ENCODE peak calls at places on chromosomes 12 and 14, in ten cellular contexts. U is HCT116, S is A549, A is heart left ventricle, D is NB4, N is GM12892, R is breast epithelium, Q is esophagus squamous epithelium, G is ovary, J is uterus. B is an unnamed sample.

GRCh38 chr14:103393687-103394626 is 8.7 kb downstream of the MARK3 start:
- DNase-seq in U (no peak), S (peak; percentile 41), A (no peak), D (no peak), N (no peak), R (no peak), Q (no peak), G (no peak), J (no peak), B (peak; percentile 54)

GRCh38 chr14:56195727-56196126 is 77.5 kb downstream of the PELI2 start:
- DNase-seq in U (no peak), S (no peak), A (peak; percentile 28), D (peak; percentile 25), N (peak; percentile 14), R (no peak), Q (no peak), G (no peak), J (no peak), B (peak; percentile 14)

GRCh38 chr12:118608770-118609344 is 232.5 kb downstream of the SUDS3 start:
- DNase-seq in U (no peak), S (no peak), A (no peak), D (no peak), N (no peak), R (no peak), Q (no peak), G (no peak), J (no peak), B (no peak)

GRCh38 chr12:58888131-58888783 is 32.0 kb downstream of the LRIG3 start:
- DNase-seq in U (no peak), S (no peak), A (peak; percentile 17), D (no peak), N (no peak), R (no peak), Q (no peak), G (no peak), J (no peak), B (peak; percentile 96)

GRCh38 chr12:121568971-121569808 is 11.6 kb downstream of the KDM2B start:
- DNase-seq in U (no peak), S (no peak), A (peak; percentile 52), D (no peak), N (no peak), R (no peak), Q (no peak), G (peak; percentile 47), J (no peak), B (no peak)

GRCh38 chr12:122174155-122174845 is at the start of gene IL31:
- DNase-seq in U (no peak), S (no peak), A (no peak), D (no peak), N (no peak), R (no peak), Q (no peak), G (no peak), J (no peak), B (no peak)

GRCh38 chr12:5944053-5944452 is 1.0 kb downstream of the ANO2 start:
- DNase-seq in U (no peak), S (no peak), A (no peak), D (no peak), N (no peak), R (no peak), Q (no peak), G (no peak), J (no peak), B (no peak)

GRCh38 chr14:49461529-49462401 is 124.4 kb downstream of the RPS29 start:
- DNase-seq in U (peak; percentile 78), S (peak; percentile 18), A (peak; percentile 27), D (peak; percentile 79), N (no peak), R (no peak), Q (peak; percentile 2), G (no peak), J (peak; percentile 24), B (peak; percentile 28)

GRCh38 chr12:34406228-34406995 is 384.1 kb downstream of the ALG10 start:
- DNase-seq in U (no peak), S (no peak), A (peak; percentile 4), D (no peak), N (no peak), R (no peak), Q (no peak), G (peak; percentile 8), J (peak; percentile 8), B (no peak)

GRCh38 chr12:92943482-92944250 is 14.6 kb upstream of the EEA1 start:
- DNase-seq in U (no peak), S (no peak), A (no peak), D (peak; percentile 30), N (no peak), R (no peak), Q (no peak), G (no peak), J (no peak), B (no peak)

GRCh38 chr14:92591346-92591745 is 77.8 kb downstream of the RIN3 start:
- DNase-seq in U (no peak), S (no peak), A (no peak), D (peak; percentile 16), N (no peak), R (no peak), Q (no peak), G (no peak), J (no peak), B (no peak)

GRCh38 chr12:109387425-109388166 is 39.9 kb downstream of the MYO1H start:
- DNase-seq in U (peak; percentile 44), S (peak; percentile 43), A (no peak), D (peak; percentile 78), N (no peak), R (no peak), Q (no peak), G (no peak), J (no peak), B (no peak)

GRCh38 chr14:92637864-92638263 is 110.6 kb downstream of the LGMN start:
- DNase-seq in U (no peak), S (no peak), A (no peak), D (no peak), N (no peak), R (no peak), Q (no peak), G (no peak), J (no peak), B (no peak)

GRCh38 chr12:105256921-105257320 is 20.9 kb upstream of the APPL2 start:
- DNase-seq in U (no peak), S (no peak), A (no peak), D (no peak), N (no peak), R (no peak), Q (no peak), G (no peak), J (no peak), B (no peak)

GRCh38 chr12:130879212-130879686 is 7.4 kb downstream of the RAN start:
- DNase-seq in U (no peak), S (no peak), A (no peak), D (peak; percentile 53), N (peak; percentile 48), R (no peak), Q (no peak), G (no peak), J (no peak), B (no peak)
- TF ChIP-seq POLR2A in U (no peak), S (no peak), A (no peak), D (no peak), N (peak; percentile 57), R (no peak), Q (no peak), G (no peak), J (no peak), B (no peak)

GRCh38 chr12:89657739-89658138 is 50.9 kb downstream of the ATP2B1 start:
- DNase-seq in U (no peak), S (no peak), A (no peak), D (no peak), N (no peak), R (no peak), Q (no peak), G (no peak), J (no peak), B (no peak)
- TF ChIP-seq POLR2A in U (no peak), S (no peak), A (no peak), D (no peak), N (no peak), R (no peak), Q (no peak), G (no peak), J (no peak), B (no peak)

DNA sequence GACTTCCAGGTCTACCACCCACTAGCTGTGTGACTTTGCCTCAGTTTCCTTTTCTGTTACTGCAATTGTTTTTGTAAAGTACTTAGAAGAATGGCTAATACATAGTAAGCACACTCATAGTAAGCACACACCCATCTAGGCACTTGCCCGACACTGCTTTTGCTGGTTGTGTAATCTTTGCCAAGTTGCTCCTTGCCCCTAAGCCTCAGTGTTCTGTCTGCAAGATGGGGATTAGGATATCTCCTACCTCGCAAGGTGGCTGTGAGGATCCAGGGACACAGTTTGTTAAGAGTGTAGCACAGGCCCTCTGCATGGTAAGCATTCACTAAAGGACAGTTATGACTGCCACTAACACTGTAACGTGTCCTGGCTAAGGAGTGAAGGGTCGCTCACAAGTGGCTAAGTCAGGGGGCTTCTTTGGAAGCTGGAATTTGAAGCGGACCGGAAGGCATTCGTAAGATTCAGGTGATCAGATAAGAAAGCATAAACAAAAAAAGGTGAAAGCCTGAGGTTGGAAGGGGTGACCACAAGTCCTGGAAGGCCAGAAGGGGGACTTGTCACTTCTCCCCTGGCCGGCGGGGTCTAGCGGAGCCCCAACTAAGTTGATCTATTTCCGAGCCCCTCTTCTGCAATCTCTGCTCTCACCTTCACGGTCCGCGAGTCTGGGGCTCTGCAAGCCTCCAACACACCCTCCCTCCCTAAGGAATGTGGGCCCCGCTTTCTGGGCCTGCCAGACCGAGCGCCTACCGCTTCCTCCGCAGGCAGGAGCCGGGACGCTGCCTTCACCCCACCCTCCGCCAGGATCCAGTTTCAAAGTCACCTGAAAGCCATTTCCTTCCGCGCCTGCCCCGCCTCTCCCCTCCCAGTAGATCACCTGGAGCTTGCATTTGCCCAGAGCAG is 1.5 kb upstream of the PLEKHG3 start:
- DNase-seq in U (no peak), S (no peak), A (no peak), D (no peak), N (no peak), R (peak; percentile 74), Q (no peak), G (no peak), J (peak; percentile 44), B (peak; percentile 95)
- TF ChIP-seq POLR2A in U (no peak), S (no peak), A (no peak), D (no peak), N (no peak), R (no peak), Q (peak; percentile 41), G (no peak), J (peak; percentile 36), B (peak; percentile 93)

DNA sequence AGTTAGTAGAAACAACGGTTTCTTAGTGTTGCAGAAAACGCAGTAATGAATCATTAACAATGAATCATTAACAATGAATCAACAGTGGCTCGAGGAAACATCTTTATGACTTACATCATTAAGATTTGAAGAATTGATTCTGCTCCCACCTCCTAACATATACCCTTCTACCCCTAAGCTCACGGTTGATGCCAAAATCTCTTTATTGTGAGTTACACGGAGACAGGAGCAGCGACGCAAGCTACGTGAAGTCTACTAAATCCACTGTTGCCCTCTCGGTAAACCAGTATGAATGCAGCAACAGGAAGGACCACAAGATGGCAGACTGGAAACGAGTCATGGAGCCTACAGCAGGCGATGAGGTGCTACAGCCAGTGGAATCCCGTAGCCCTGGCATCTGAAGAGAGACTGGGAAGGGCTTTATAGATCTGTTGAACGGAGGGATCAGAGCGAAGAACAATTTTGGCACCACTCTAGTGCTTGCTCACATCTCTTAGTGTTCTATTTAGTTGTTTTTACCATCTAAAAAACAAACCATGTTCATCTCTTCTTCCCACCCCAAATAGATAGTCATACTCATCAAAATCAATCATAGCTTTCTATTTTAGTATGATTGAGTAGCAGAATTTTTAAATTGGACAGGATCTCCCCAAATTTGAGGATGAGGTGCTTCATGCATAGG is 332.7 kb downstream of the DUSP6 start:
- DNase-seq in U (peak; percentile 83), S (peak; percentile 57), A (peak; percentile 71), D (peak; percentile 91), N (no peak), R (peak; percentile 58), Q (peak; percentile 17), G (peak; percentile 82), J (peak; percentile 80), B (peak; percentile 66)
- TF ChIP-seq POLR2A in U (no peak), S (no peak), A (no peak), D (no peak), N (no peak), R (no peak), Q (no peak), G (no peak), J (no peak), B (no peak)

B was measured in thyroid gland.